ENCODE peak calls at places on chromosome 1, in ten cellular contexts. C is GM12878, M is SJSA1, R is KG1, D is sciatic nerve, X is esophagus squamous epithelium, S is AG10803, H is NCI-H1105, Q is ELR, K is T-helper 2 cell. B is an unnamed sample.

GRCh38 chr1:227318003-227318851 is at the start of gene CDC42BPA:
- DNase-seq in C (no peak), M (peak), R (peak), D (peak), X (peak), S (peak), H (peak), Q (peak), K (peak), B (no peak)

GRCh38 chr1:5119496-5120234 is 465.3 kb downstream of the AJAP1 start:
- DNase-seq in C (no peak), M (no peak), R (no peak), D (no peak), X (no peak), S (no peak), H (no peak), Q (no peak), K (no peak), B (no peak)

GRCh38 chr1:56123421-56123820 is 455.9 kb downstream of the PLPP3 start:
- DNase-seq in C (no peak), M (no peak), R (no peak), D (no peak), X (no peak), S (peak), H (no peak), Q (no peak), K (no peak), B (no peak)

GRCh38 chr1:152328801-152329391 is 3.9 kb upstream of the FLG start:
- DNase-seq in C (no peak), M (no peak), R (no peak), D (no peak), X (no peak), S (peak), H (no peak), Q (peak), K (no peak), B (no peak)

GRCh38 chr1:153534226-153534932 is 1.4 kb downstream of the S100A6 start:
- DNase-seq in C (no peak), M (no peak), R (no peak), D (no peak), X (no peak), S (peak), H (no peak), Q (peak), K (no peak), B (no peak)

GRCh38 chr1:244341455-244342450 is 110.0 kb downstream of the ADSS2 start:
- DNase-seq in C (no peak), M (peak), R (no peak), D (no peak), X (no peak), S (peak), H (peak), Q (peak), K (peak), B (no peak)

GRCh38 chr1:245262876-245263625 is 108.3 kb downstream of the KIF26B start:
- DNase-seq in C (no peak), M (no peak), R (no peak), D (no peak), X (no peak), S (peak), H (no peak), Q (no peak), K (no peak), B (no peak)

GRCh38 chr1:103911450-103911849 is 161.8 kb downstream of the AMY1C start:
- DNase-seq in C (no peak), M (no peak), R (no peak), D (no peak), X (no peak), S (no peak), H (no peak), Q (no peak), K (no peak), B (no peak)

GRCh38 chr1:201475915-201476669 is 7.1 kb upstream of the PHLDA3 start:
- DNase-seq in C (no peak), M (no peak), R (no peak), D (no peak), X (no peak), S (no peak), H (no peak), Q (no peak), K (no peak), B (no peak)

GRCh38 chr1:83970802-83971201 is 28.1 kb downstream of the TTLL7 start:
- DNase-seq in C (no peak), M (no peak), R (no peak), D (no peak), X (no peak), S (no peak), H (no peak), Q (no peak), K (no peak), B (no peak)

GRCh38 chr1:11828511-11828910 is 19.1 kb downstream of the NPPA start:
- DNase-seq in C (no peak), M (no peak), R (no peak), D (no peak), X (no peak), S (no peak), H (no peak), Q (no peak), K (no peak), B (no peak)

GRCh38 chr1:201678264-201679101 is 139.6 kb downstream of the NAV1 start:
- DNase-seq in C (no peak), M (no peak), R (no peak), D (no peak), X (no peak), S (no peak), H (no peak), Q (no peak), K (no peak), B (no peak)

GRCh38 chr1:199396456-199396855 is 631.1 kb upstream of the NR5A2 start:
- DNase-seq in C (no peak), M (no peak), R (no peak), D (no peak), X (no peak), S (no peak), H (no peak), Q (no peak), K (no peak), B (no peak)

GRCh38 chr1:210754931-210755670 is 378.8 kb downstream of the KCNH1 start:
- DNase-seq in C (no peak), M (no peak), R (no peak), D (no peak), X (no peak), S (peak), H (peak), Q (no peak), K (no peak), B (no peak)

GRCh38 chr1:37393173-37393572 is 81.2 kb upstream of the ZC3H12A start:
- DNase-seq in C (no peak), M (no peak), R (no peak), D (no peak), X (no peak), S (no peak), H (peak), Q (no peak), K (no peak), B (no peak)

GRCh38 chr1:51517361-51518032 is 1.6 kb downstream of the EPS15 start:
- DNase-seq in C (no peak), M (no peak), R (no peak), D (no peak), X (no peak), S (peak), H (no peak), Q (no peak), K (no peak), B (no peak)

GRCh38 chr1:24555591-24556413 is at the start of gene NCMAP:
- DNase-seq in C (no peak), M (no peak), R (no peak), D (peak), X (no peak), S (no peak), H (peak), Q (no peak), K (peak), B (peak)

GRCh38 chr1:243490748-243491686 is 235.2 kb downstream of the SDCCAG8 start:
- DNase-seq in C (no peak), M (no peak), R (no peak), D (no peak), X (no peak), S (peak), H (no peak), Q (no peak), K (no peak), B (no peak)

GRCh38 chr1:155062702-155063411 is 683 bp upstream of the EFNA4 start:
- DNase-seq in C (no peak), M (no peak), R (no peak), D (no peak), X (no peak), S (no peak), H (peak), Q (peak), K (peak), B (peak)

GRCh38 chr1:201080135-201080534 is 32.1 kb downstream of the CACNA1S start:
- DNase-seq in C (no peak), M (no peak), R (no peak), D (no peak), X (no peak), S (no peak), H (no peak), Q (no peak), K (no peak), B (no peak)

GRCh38 chr1:8816831-8817412 is 518 bp downstream of the RERE start:
- DNase-seq in C (peak), M (peak), R (no peak), D (no peak), X (no peak), S (peak), H (no peak), Q (peak), K (peak), B (peak)

GRCh38 chr1:48978413-48978812 is 201.7 kb upstream of the BEND5 start:
- DNase-seq in C (no peak), M (no peak), R (no peak), D (no peak), X (no peak), S (no peak), H (no peak), Q (no peak), K (no peak), B (no peak)

GRCh38 chr1:230858918-230859819 is 9.2 kb downstream of the C1orf198 start:
- DNase-seq in C (no peak), M (peak), R (no peak), D (peak), X (no peak), S (peak), H (no peak), Q (no peak), K (no peak), B (no peak)

GRCh38 chr1:213070399-213070798 is 19.4 kb downstream of the RPS6KC1 start:
- DNase-seq in C (peak), M (no peak), R (peak), D (no peak), X (no peak), S (peak), H (no peak), Q (peak), K (peak), B (no peak)

B was measured in activated CD4-positive, alpha-beta T cell treated with anti-CD3 and anti-CD28 coated beads, Interleukin-2, amount 50 U/mL, for 4 hours.